ENCODE peak calls at places on chromosomes 5 and 9, in six cellular contexts. G, T, I, Z, D and B are unnamed samples. For H3K9me3, the result is how much of the 10 kb centered on the place peaks cover.

GRCh38 chr5:124596595-124597388 is 149.6 kb downstream of the ZNF608 start:
- DNase-seq in D (peak), I (no peak), G (no peak), T (no peak), Z (no peak), B (no peak)

GRCh38 chr5:60101561-60101960 is 208.0 kb upstream of the PDE4D start:
- DNase-seq in G (no peak), T (no peak), I (no peak), D (no peak), Z (no peak), B (no peak)

GRCh38 chr9:105188746-105189145 is 55.7 kb upstream of the SLC44A1 start:
- DNase-seq in I (no peak), T (no peak), D (no peak), G (no peak), Z (no peak), B (no peak)

GRCh38 chr9:114588150-114588663 is 638 bp downstream of the ATP6V1G1 start:
- DNase-seq in T (no peak), G (no peak), D (no peak), I (no peak), Z (no peak), B (no peak)

GRCh38 chr5:84779206-84779605 is 394.5 kb upstream of the EDIL3 start:
- DNase-seq in D (no peak), G (no peak), I (no peak), Z (no peak), T (no peak), B (no peak)

GRCh38 chr5:127092690-127093089 is 19.4 kb upstream of the C5orf63 start:
- DNase-seq in D (no peak), Z (no peak), T (no peak), I (no peak), G (no peak), B (no peak)

GRCh38 chr5:38039091-38039490 is 199.2 kb upstream of the GDNF start:
- DNase-seq in D (no peak), Z (no peak), I (no peak), T (no peak), G (no peak), B (no peak)

GRCh38 chr5:120735076-120735475 is 271.0 kb downstream of the PRR16 start:
- DNase-seq in T (no peak), G (no peak), I (no peak), D (no peak), Z (no peak), B (no peak)

GRCh38 chr5:38751103-38751502 is 94.7 kb upstream of the OSMR start:
- DNase-seq in I (no peak), G (no peak), Z (no peak), T (no peak), D (no peak), B (no peak)

GRCh38 chr9:117034862-117035261 is 347.8 kb downstream of the TRIM32 start:
- DNase-seq in D (no peak), Z (no peak), T (no peak), I (no peak), G (no peak), B (no peak)

GRCh38 chr5:52743012-52743411 is 44.7 kb upstream of the ITGA1 start:
- DNase-seq in D (no peak), T (no peak), G (no peak), Z (no peak), I (no peak), B (no peak)

GRCh38 chr5:143176048-143176447 is 227.4 kb downstream of the NR3C1 start:
- DNase-seq in G (no peak), T (no peak), D (no peak), I (no peak), Z (no peak), B (no peak)

GRCh38 chr5:146722361-146722779 is 156.2 kb downstream of the PPP2R2B start:
- DNase-seq in D (no peak), T (no peak), I (no peak), Z (no peak), G (no peak), B (no peak)

GRCh38 chr9:95336281-95336680 is 18.8 kb upstream of the FANCC start:
- DNase-seq in D (peak), G (no peak), Z (no peak), I (no peak), T (no peak), B (no peak)

GRCh38 chr9:445033-445432 is 230.4 kb downstream of the DOCK8 start:
- DNase-seq in D (no peak), G (peak), Z (no peak), I (peak), T (no peak), B (no peak)

GRCh38 chr5:543755-544674 is 19.8 kb upstream of the SLC9A3 start:
- DNase-seq in T (peak), Z (no peak), I (peak), G (peak), D (no peak), B (peak)

GRCh38 chr5:144142030-144142825 is 28.2 kb downstream of the YIPF5 start:
- DNase-seq in Z (no peak), G (no peak), D (peak), T (no peak), I (no peak), B (no peak)

GRCh38 chr5:157750320-157750719 is 6.8 kb downstream of the LSM11 start:
- DNase-seq in Z (no peak), D (no peak), G (no peak), I (no peak), T (no peak), B (no peak)

GRCh38 chr5:180400416-180400815 is 47.3 kb upstream of the GFPT2 start:
- DNase-seq in G (no peak), T (no peak), D (no peak), I (no peak), Z (no peak), B (no peak)

GRCh38 chr9:135816179-135816970 is 91.0 kb downstream of the CAMSAP1 start:
- DNase-seq in D (no peak), T (no peak), I (no peak), Z (no peak), G (no peak), B (no peak)

GRCh38 chr5:62790348-62790747 is 211.7 kb downstream of the LRRC70 start:
- DNase-seq in T (no peak), D (peak), Z (no peak), G (no peak), I (no peak), B (no peak)

GRCh38 chr5:133892306-133892705 is 76.1 kb downstream of the C5orf15 start:
- DNase-seq in G (peak), T (no peak), I (no peak), Z (no peak), D (no peak), B (no peak)

GRCh38 chr9:104748359-104749031 is 1.0 kb downstream of the NIPSNAP3A start:
- DNase-seq in I (no peak), T (no peak), Z (no peak), G (no peak), D (peak), B (no peak)

GRCh38 chr5:1351156-1351555 is 6.3 kb upstream of the CLPTM1L start:
- DNase-seq in Z (no peak), D (no peak), I (no peak), T (no peak), G (no peak), B (no peak)

GRCh38 chr9:4144869-4145268 is 155.0 kb downstream of the GLIS3 start:
- DNase-seq in T (no peak), D (no peak), Z (no peak), G (no peak), I (no peak), B (no peak)

GRCh38 chr9:4146293-4146692 is 153.6 kb downstream of the GLIS3 start:
- DNase-seq in D (no peak), I (no peak), G (no peak), T (no peak), Z (no peak), B (no peak)

GRCh38 chr9:4145482-4145881 is 154.4 kb downstream of the GLIS3 start:
- DNase-seq in Z (no peak), I (no peak), G (no peak), T (no peak), D (no peak), B (no peak)

GRCh38 chr9:4141201-4141750 is 158.6 kb downstream of the GLIS3 start:
- DNase-seq in G (no peak), D (no peak), Z (no peak), I (no peak), T (no peak), B (no peak)

GRCh38 chr9:4143951-4144717 is 155.7 kb downstream of the GLIS3 start:
- DNase-seq in G (no peak), I (no peak), Z (no peak), T (no peak), D (peak), B (no peak)
- TF ChIP-seq EP300 in G (no peak), I (no peak), Z (no peak), T (no peak), D (no peak), B (no peak)

GRCh38 chr5:150945501-150945900 is 40.7 kb upstream of the ZNF300 start:
- DNase-seq in Z (no peak), T (no peak), I (no peak), D (no peak), G (no peak), B (no peak)
- H3K9me3 ChIP-seq in Z (half or more), T (under half), I (half or more), D (half or more), G (under half), B (half or more)

DNA sequence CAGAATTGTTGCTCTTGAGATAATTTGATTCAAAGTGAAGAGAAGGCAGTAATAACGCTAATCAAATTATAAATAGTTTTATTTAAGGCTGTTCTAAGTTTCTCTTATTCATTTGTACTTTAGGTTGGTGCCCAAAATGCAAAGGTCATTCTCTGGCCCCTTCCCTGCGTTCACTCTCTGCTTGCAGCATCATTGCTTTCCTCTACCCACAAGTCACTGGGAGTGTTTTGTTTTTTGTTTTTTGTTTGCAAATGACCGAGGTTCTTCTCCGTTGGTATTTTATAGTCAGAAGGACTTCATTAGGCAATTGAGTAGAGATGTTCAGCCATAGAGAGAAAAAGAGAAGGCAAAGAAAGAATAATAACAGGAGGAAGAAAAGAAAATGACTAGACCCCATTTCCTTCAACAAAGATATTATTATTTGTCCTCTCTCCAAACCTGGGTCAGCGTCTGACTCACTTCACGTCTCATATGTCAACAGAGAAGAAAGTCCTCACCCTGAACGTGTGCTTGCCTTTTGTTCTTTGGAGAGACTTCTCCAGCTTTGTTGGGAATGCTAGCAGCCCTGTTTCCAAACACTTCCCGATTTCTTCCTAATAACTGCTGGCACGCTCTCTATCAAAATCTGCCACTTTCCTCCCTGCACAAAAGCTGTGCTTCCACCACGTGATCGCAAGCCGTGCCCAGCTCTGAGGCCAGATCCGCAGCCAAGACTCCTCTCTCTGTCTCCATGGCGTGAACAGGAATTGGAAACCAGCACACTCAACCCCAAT is 119.8 kb downstream of the EBF1 start:
- DNase-seq in G (peak), T (peak), D (no peak), Z (peak), I (peak), B (peak)
- TF ChIP-seq POLR2AphosphoS5 in G (no peak), T (peak), D (no peak), Z (no peak), I (peak), B (no peak)

DNA sequence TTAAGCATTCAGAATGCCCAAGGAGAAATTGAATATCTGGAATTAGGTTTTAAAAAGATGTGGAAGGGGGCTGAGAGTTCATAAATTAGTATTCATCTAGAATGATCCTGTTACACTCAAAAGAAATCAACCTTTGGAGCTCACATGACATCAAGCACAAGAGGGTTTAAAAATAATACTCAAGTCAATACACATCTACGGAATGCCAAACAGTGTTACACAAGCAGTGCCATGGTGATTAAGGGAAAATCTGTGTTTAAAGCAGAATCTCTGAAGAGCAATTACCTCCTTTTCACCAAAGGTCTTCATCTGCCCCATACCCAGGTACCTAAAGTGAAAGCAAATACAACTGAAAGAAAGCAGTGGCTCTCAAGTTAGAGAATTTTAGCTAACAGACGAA is 261.6 kb downstream of the NFIB start:
- DNase-seq in Z (no peak), I (no peak), T (no peak), G (no peak), D (no peak), B (no peak)
- TF ChIP-seq EP300 in Z (no peak), I (no peak), T (no peak), G (no peak), D (no peak), B (no peak)

GRCh38 chr5:140189977-140190867 is 15.2 kb downstream of the CYSTM1 start:
- DNase-seq in I (no peak), T (no peak), G (no peak), Z (no peak), D (no peak), B (no peak)

GRCh38 chr5:140185409-140185808 is 10.4 kb downstream of the CYSTM1 start:
- DNase-seq in T (no peak), Z (no peak), I (no peak), D (no peak), G (no peak), B (no peak)

GRCh38 chr5:140182803-140183367 is 7.9 kb downstream of the CYSTM1 start:
- DNase-seq in I (no peak), G (peak), Z (no peak), T (no peak), D (no peak), B (peak)

GRCh38 chr5:140189253-140189652 is 14.3 kb downstream of the CYSTM1 start:
- DNase-seq in I (no peak), T (no peak), D (no peak), G (no peak), Z (no peak), B (no peak)

DNA sequence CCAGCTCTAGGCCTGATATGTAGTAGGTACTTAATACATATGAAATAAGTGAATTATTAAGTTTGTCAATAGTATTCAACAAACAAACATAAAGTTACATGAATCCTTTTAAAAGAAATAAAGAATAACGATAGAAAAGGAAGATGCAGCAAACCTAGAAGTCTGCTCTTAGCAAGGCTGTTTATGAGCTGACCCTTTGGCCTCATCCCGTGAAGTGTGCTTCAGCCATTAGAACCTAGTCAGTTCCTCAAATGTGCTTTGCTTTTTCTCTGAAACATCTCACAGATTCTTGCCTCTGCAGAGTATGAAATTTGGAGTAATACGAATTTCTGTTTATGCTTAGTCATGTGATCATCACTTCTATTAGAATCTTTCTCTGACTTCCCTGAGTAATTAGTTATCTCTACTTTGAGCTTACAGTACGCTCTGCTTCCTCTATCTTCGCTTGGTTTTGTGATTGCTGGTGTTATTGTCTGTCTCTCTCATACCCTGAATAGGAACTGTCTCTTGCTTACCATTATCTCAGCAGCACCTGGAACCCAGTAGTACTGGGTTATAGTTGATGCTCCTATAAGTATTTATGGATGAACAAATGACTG is 11.3 kb downstream of the CYSTM1 start:
- DNase-seq in Z (no peak), I (no peak), G (no peak), T (no peak), D (no peak), B (no peak)
- H3K9me3 ChIP-seq in Z (under half), I (under half), G (under half), T (under half), D (under half), B (under half)

DNA sequence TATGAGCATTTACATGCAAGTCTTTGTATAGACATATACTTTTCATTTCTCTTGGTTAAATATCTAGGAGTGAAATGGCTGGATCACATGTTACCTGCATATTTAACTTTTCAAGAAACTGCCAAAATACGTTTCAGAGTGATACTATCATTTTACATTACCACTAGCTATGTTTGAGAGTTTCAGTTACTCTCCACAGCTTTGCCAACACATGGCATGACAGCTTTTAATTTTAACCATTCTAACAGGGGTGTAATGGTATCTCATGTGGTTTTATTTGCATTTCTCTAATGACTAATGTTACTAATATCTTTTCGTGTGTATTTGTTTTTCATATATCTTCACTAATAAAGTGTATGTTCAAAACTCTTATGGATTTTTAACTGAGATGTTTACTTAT is 99.8 kb downstream of the DTWD2 start:
- DNase-seq in T (no peak), Z (no peak), D (no peak), G (no peak), I (no peak), B (no peak)
- TF ChIP-seq POLR2AphosphoS5 in T (no peak), Z (no peak), D (no peak), G (no peak), I (no peak), B (no peak)

DNA sequence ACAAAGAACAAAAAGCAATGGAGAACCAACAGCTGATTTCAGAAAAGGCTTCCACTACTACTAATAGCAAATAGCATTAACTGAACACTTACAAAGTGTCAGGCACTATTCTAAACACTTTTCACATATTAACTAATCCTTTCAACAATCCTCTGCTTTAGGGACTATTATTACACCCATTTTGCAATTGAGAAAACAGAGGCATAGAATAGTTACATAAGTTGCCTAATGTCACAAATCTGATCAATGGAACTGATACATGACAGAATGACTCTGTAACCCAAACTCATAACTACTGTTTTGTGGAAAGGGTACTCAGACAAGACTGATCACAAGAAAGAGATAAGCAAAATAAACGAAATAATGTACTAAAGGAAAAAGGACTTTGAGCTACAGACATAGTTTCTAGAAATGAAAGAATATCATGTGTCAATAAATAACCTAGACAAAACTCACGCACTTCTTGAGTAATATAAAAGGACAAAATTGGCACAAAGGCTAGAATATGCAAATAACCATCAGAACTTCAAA is 31.3 kb downstream of the ABHD17B start:
- DNase-seq in T (no peak), G (no peak), I (no peak), D (peak), Z (no peak), B (no peak)
- TF ChIP-seq EP300 in T (no peak), G (no peak), I (no peak), D (no peak), Z (no peak), B (no peak)

GRCh38 chr5:68259696-68260095 is 44.1 kb downstream of the PIK3R1 start:
- DNase-seq in G (no peak), Z (no peak), I (no peak), D (no peak), T (no peak), B (no peak)
- H3K9me3 ChIP-seq in G (under half), Z (under half), I (under half), D (under half), T (under half), B (under half)